ENCODE peak calls at places on chromosomes 4 and X, in six cellular contexts. X, N, G, J, P and K are unnamed samples.

GRCh38 chr4:126799471-126799870 is 833.3 kb upstream of the INTU start:
- DNase-seq in X (no peak), N (no peak), G (no peak), J (no peak), P (no peak), K (no peak)

GRCh38 chrX:9249452-9249851 is 215.4 kb upstream of the TBL1X start:
- DNase-seq in X (no peak), N (no peak), G (no peak), J (no peak), P (no peak), K (no peak)

GRCh38 chr4:54025582-54025981 is 38.8 kb downstream of the CHIC2 start:
- DNase-seq in X (no peak), N (no peak), G (no peak), J (no peak), P (no peak), K (no peak)

GRCh38 chrX:10137516-10137915 is 19.3 kb upstream of the CLCN4 start:
- DNase-seq in X (no peak), N (no peak), G (no peak), J (no peak), P (no peak), K (no peak)

GRCh38 chr4:145881991-145882390 is 56.6 kb downstream of the ZNF827 start:
- DNase-seq in X (peak; percentile 89), N (no peak), G (peak; percentile 84), J (peak; percentile 94), P (no peak), K (peak; percentile 58)

GRCh38 chrX:72272868-72273267 is 4.2 kb downstream of the RPS4X start:
- DNase-seq in X (no peak), N (no peak), G (no peak), J (peak; percentile 84), P (no peak), K (no peak)

GRCh38 chrX:9357500-9358139 is 107.2 kb upstream of the TBL1X start:
- DNase-seq in X (no peak), N (no peak), G (no peak), J (no peak), P (no peak), K (no peak)

GRCh38 chrX:105526431-105526830 is 295.9 kb upstream of the NRK start:
- DNase-seq in X (no peak), N (no peak), G (no peak), J (no peak), P (no peak), K (no peak)

GRCh38 chr4:107806196-107806595 is 18.5 kb upstream of the SGMS2 start:
- DNase-seq in X (no peak), N (no peak), G (no peak), J (no peak), P (no peak), K (no peak)

GRCh38 chr4:154039435-154040061 is 250.7 kb upstream of the SFRP2 start:
- DNase-seq in X (no peak), N (no peak), G (no peak), J (no peak), P (no peak), K (no peak)

GRCh38 chrX:150690126-150690525 is 3.1 kb upstream of the MTMR1 start:
- DNase-seq in X (peak; percentile 57), N (peak; percentile 39), G (no peak), J (peak; percentile 89), P (no peak), K (no peak)

GRCh38 chr4:38235338-38235737 is 275.1 kb downstream of the PTTG2 start:
- DNase-seq in X (no peak), N (no peak), G (no peak), J (no peak), P (no peak), K (no peak)

GRCh38 chr4:96525901-96526300 is 686.0 kb downstream of the PDHA2 start:
- DNase-seq in X (no peak), N (no peak), G (no peak), J (no peak), P (no peak), K (no peak)

GRCh38 chr4:155624478-155624877 is 42.2 kb upstream of the GUCY1A1 start:
- DNase-seq in X (no peak), N (no peak), G (no peak), J (no peak), P (no peak), K (no peak)

GRCh38 chr4:24150021-24150420 is 260.2 kb upstream of the PPARGC1A start:
- DNase-seq in X (no peak), N (no peak), G (no peak), J (no peak), P (no peak), K (no peak)

GRCh38 chr4:89031272-89031671 is 25.7 kb downstream of the FAM13A start:
- DNase-seq in X (no peak), N (no peak), G (no peak), J (no peak), P (no peak), K (no peak)

GRCh38 chr4:112759313-112759712 is 122.4 kb downstream of the LARP7 start:
- DNase-seq in X (no peak), N (no peak), G (no peak), J (no peak), P (peak; percentile 79), K (no peak)

GRCh38 chr4:148735432-148736155 is 293.4 kb upstream of the NR3C2 start:
- DNase-seq in X (peak; percentile 26), N (no peak), G (no peak), J (peak; percentile 36), P (no peak), K (no peak)

GRCh38 chr4:125004676-125005075 is 292.1 kb upstream of the ANKRD50 start:
- DNase-seq in X (no peak), N (no peak), G (no peak), J (no peak), P (no peak), K (no peak)

GRCh38 chrX:24347871-24348270 is 12.6 kb upstream of the SUPT20HL1 start:
- DNase-seq in X (no peak), N (no peak), G (no peak), J (no peak), P (peak; percentile 8), K (no peak)

DNA sequence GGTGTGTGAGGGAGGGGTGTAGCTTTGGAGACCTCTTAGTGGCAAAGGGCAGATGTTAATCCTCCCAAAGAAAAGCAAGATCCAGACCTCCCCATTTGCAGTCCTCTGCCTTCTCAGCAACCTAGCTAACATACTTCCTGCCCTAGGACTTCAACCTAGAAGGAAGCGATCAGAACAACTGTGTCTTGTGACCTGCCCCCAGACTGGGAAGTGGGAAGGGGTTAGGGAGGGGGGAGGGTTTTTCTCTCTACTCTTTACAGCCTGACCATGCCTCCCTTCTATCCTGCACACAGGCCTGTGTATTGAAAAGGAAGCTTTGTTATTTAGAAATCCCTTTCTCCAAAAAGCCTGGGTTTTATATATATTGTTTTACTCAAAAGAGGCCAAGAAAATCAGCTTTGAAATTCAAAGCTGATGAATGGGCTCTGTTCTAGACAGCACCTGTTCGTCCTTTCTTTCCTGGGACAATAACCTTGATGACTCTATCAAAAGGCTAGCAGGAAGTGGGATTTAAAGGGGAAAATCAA is 35.2 kb upstream of the SMS start:
- DNase-seq in X (no peak), N (no peak), G (no peak), J (no peak), P (no peak), K (no peak)
- H3K27me3 ChIP-seq in X (no peaks in the 10 kb centered on the region), N (no peaks in the 10 kb centered on the region), G (no peaks in the 10 kb centered on the region), J (no peaks in the 10 kb centered on the region), P (no peaks in the 10 kb centered on the region), K (no peaks in the 10 kb centered on the region)

GRCh38 chr4:26233350-26233749 is 87.5 kb upstream of the RBPJ start:
- DNase-seq in X (no peak), N (no peak), G (no peak), J (no peak), P (no peak), K (no peak)
- H3K4me3 ChIP-seq in X (no peak overlapping the region), N (no peak overlapping the region), G (no peak overlapping the region), J (no peak overlapping the region), P (no peak overlapping the region), K (no peak overlapping the region)

DNA sequence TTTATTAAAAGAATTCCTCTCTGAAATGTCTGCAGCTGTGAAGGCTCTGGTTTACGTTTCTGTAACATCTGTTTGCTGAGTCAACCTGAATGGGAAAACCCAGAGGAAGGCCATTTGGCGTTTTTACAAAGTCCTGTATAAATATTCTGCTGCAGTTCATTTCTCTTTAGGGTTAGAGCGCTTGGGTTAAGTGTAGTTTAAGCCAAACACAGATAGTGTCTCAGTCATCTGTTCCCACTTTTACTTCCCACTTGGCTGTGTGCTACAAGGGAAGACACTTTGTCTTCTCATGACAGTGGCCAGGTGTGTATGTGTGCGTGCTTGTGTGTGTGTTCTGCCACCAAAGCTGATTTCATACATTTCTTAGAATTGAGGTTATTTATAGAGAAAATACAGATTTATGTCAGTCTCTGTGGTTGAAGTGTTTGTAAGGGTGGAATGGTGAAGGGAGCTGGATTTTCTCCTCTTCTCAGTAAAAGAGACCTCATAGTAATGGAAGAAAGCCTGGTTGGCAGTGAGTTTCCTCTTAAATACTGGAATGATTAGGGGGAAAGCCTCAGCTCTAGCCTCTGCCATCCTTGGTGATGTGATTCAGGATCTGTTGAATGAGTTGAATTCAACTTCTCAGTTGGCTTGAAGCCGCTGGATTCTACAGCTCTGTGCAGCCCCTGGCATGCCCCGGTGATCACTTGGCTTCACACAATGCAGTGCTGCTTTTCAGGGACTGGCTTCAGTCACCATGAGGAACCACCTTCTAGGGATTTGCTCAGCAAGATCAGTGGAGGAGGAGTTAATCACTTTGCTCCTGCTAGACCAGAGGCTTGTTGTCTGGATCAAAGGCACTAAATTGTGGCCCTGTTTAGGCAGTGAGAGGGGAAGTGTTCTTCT is 50.6 kb downstream of the JADE1 start:
- DNase-seq in X (no peak), N (no peak), G (no peak), J (no peak), P (no peak), K (no peak)
- H3K9ac ChIP-seq in X (no peak overlapping the region), N (no peak overlapping the region), G (no peak overlapping the region), J (no peak overlapping the region), P (no peak overlapping the region), K (no peak overlapping the region)

GRCh38 chr4:6332669-6333050 is 63.0 kb downstream of the WFS1 start:
- DNase-seq in X (no peak), N (no peak), G (no peak), J (no peak), P (no peak), K (no peak)
- H3K27me3 ChIP-seq in X (no peaks in the 10 kb centered on the region), N (no peaks in the 10 kb centered on the region), G (no peaks in the 10 kb centered on the region), J (no peaks in the 10 kb centered on the region), P (no peaks in the 10 kb centered on the region), K (no peaks in the 10 kb centered on the region)